ENCODE peak calls at places on chromosomes 6 and 20, in four cellular contexts. S is GM04504, X is epithelial cell of esophagus, C is ascending aorta. E is an unnamed sample.

GRCh38 chr6:159969204-159969912 is 476 bp downstream of the IGF2R start:
- DNase-seq in S (no peak), C (no peak), X (peak), E (peak)

GRCh38 chr20:58054744-58055373 is 173.6 kb downstream of the ANKRD60 start:
- DNase-seq in S (no peak), C (no peak), X (no peak), E (no peak)

GRCh38 chr6:128364766-128365519 is 155.5 kb downstream of the PTPRK start:
- DNase-seq in C (no peak), S (no peak), X (no peak), E (no peak)

GRCh38 chr6:158272324-158272723 is 39.9 kb upstream of the TULP4 start:
- DNase-seq in S (no peak), X (no peak), C (no peak), E (no peak)

GRCh38 chr20:57013741-57014140 is 252.7 kb downstream of the BMP7 start:
- DNase-seq in C (no peak), S (no peak), X (peak), E (no peak)

GRCh38 chr6:39263299-39264037 is 34.2 kb upstream of the KCNK5 start:
- DNase-seq in X (no peak), C (no peak), S (no peak), E (no peak)

GRCh38 chr6:27237089-27237723 is 10.3 kb upstream of the PRSS16 start:
- DNase-seq in S (no peak), C (no peak), X (peak), E (peak)

GRCh38 chr6:138245751-138246150 is 27.5 kb upstream of the PBOV1 start:
- DNase-seq in C (no peak), X (no peak), S (no peak), E (no peak)

GRCh38 chr6:146595981-146596731 is 2.6 kb upstream of the ADGB start:
- DNase-seq in S (no peak), X (peak), C (no peak), E (no peak)

GRCh38 chr20:43681468-43681942 is 14.6 kb downstream of the MYBL2 start:
- DNase-seq in C (no peak), S (no peak), X (no peak), E (peak)

GRCh38 chr20:63933646-63934045 is 22.6 kb downstream of the UCKL1 start:
- DNase-seq in S (no peak), C (no peak), X (no peak), E (no peak)

GRCh38 chr6:74969591-74970267 is 236.1 kb downstream of the COL12A1 start:
- DNase-seq in S (no peak), C (no peak), X (no peak), E (no peak)

GRCh38 chr6:16320533-16321340 is 82.3 kb downstream of the GMPR start:
- DNase-seq in S (peak), C (peak), X (peak), E (peak)

GRCh38 chr20:51022803-51023616 is at the start of gene KCNG1:
- DNase-seq in S (peak), X (peak), C (no peak), E (peak)

GRCh38 chr6:153096031-153096430 is 35.1 kb downstream of the RGS17 start:
- DNase-seq in S (no peak), C (no peak), X (no peak), E (no peak)

GRCh38 chr6:139883776-139884175 is 509.3 kb upstream of the CITED2 start:
- DNase-seq in C (no peak), S (no peak), X (no peak), E (peak)

GRCh38 chr20:43463133-43463863 is 5.6 kb downstream of the SRSF6 start:
- DNase-seq in C (no peak), S (no peak), X (no peak), E (no peak)

GRCh38 chr6:33788694-33789549 is at the start of gene LEMD2:
- DNase-seq in S (peak), X (peak), C (peak), E (peak)

GRCh38 chr6:112040933-112041332 is 13.0 kb upstream of the CCN6 start:
- DNase-seq in C (no peak), X (no peak), S (no peak), E (peak)

GRCh38 chr6:55674672-55675071 is 95.7 kb upstream of the HMGCLL1 start:
- DNase-seq in C (no peak), S (no peak), X (no peak), E (no peak)

GRCh38 chr6:13428528-13429405 is 58.6 kb downstream of the GFOD1 start:
- DNase-seq in S (no peak), C (no peak), X (no peak), E (no peak)

GRCh38 chr6:53375851-53376250 is 27.1 kb upstream of the ELOVL5 start:
- DNase-seq in S (no peak), X (no peak), C (no peak), E (peak)

GRCh38 chr6:111591370-111591900 is 14.2 kb downstream of the TRAF3IP2 start:
- DNase-seq in S (peak), C (peak), X (peak), E (peak)

GRCh38 chr6:99467509-99468106 is 42.5 kb upstream of the PNISR start:
- DNase-seq in C (no peak), S (peak), X (peak), E (peak)

GRCh38 chr20:44644384-44645131 is 6.9 kb downstream of the ADA start:
- DNase-seq in S (no peak), C (no peak), X (no peak), E (no peak)

GRCh38 chr20:48812600-48813445 is 15.0 kb downstream of the PREX1 start:
- DNase-seq in X (no peak), S (no peak), C (no peak), E (no peak)

GRCh38 chr6:160424256-160424655 is 76.1 kb downstream of the SLC22A3 start:
- DNase-seq in C (no peak), X (peak), S (no peak), E (no peak)

GRCh38 chr6:77463308-77463880 is at the start of gene HTR1B:
- DNase-seq in S (no peak), X (peak), C (no peak), E (peak)